ENCODE peak calls at places on chromosome 6, in five cellular contexts. J is T-helper 2 cell, G is anterior cingulate cortex, Z is heart left ventricle, K is left ventricle myocardium inferior. P is an unnamed sample.

GRCh38 chr6:328184-328670 is 35.9 kb downstream of the DUSP22 start:
- DNase-seq in J (no peak), G (no peak), Z (peak; percentile 69), K (no peak), P (no peak)

GRCh38 chr6:44001318-44001868 is 125.9 kb downstream of the MRPL14 start:
- DNase-seq in J (no peak), G (no peak), Z (no peak), K (no peak), P (no peak)

GRCh38 chr6:166419268-166419667 is 36.5 kb upstream of the MPC1 start:
- DNase-seq in J (peak; percentile 9), G (no peak), Z (no peak), K (no peak), P (peak; percentile 51)

GRCh38 chr6:69918766-69919165 is 52.4 kb downstream of the COL19A1 start:
- DNase-seq in J (no peak), G (no peak), Z (no peak), K (no peak), P (no peak)

GRCh38 chr6:29749668-29750067 is 26.4 kb downstream of the HLA-F start:
- DNase-seq in J (no peak), G (no peak), Z (no peak), K (no peak), P (no peak)

GRCh38 chr6:8057793-8058192 is 6.4 kb downstream of the BLOC1S5 start:
- DNase-seq in J (no peak), G (no peak), Z (no peak), K (no peak), P (no peak)

GRCh38 chr6:150666071-150666470 is 66.4 kb downstream of the PLEKHG1 start:
- DNase-seq in J (no peak), G (no peak), Z (peak; percentile 59), K (no peak), P (no peak)

GRCh38 chr6:16471222-16471784 is 232.9 kb downstream of the GMPR start:
- DNase-seq in J (no peak), G (no peak), Z (no peak), K (no peak), P (no peak)

GRCh38 chr6:4853782-4854511 is 77.7 kb downstream of the CDYL start:
- DNase-seq in J (no peak), G (no peak), Z (no peak), K (no peak), P (no peak)

GRCh38 chr6:105753184-105754097 is 332.7 kb upstream of the PRDM1 start:
- DNase-seq in J (no peak), G (peak; percentile 49), Z (no peak), K (no peak), P (no peak)

GRCh38 chr6:1536526-1537429 is 72.9 kb upstream of the FOXC1 start:
- DNase-seq in J (no peak), G (no peak), Z (no peak), K (no peak), P (no peak)

GRCh38 chr6:158389188-158389919 is 77.1 kb downstream of the TULP4 start:
- DNase-seq in J (no peak), G (no peak), Z (no peak), K (no peak), P (no peak)

GRCh38 chr6:42704251-42704936 is 18.0 kb downstream of the PRPH2 start:
- DNase-seq in J (no peak), G (no peak), Z (peak; percentile 81), K (no peak), P (no peak)

GRCh38 chr6:170394980-170395379 is 88.4 kb downstream of the FAM120B start:
- DNase-seq in J (no peak), G (no peak), Z (no peak), K (no peak), P (no peak)

GRCh38 chr6:145148392-145149175 is 586.7 kb downstream of the EPM2A start:
- DNase-seq in J (no peak), G (no peak), Z (peak; percentile 32), K (no peak), P (no peak)

GRCh38 chr6:10412948-10413849 is 1.7 kb downstream of the TFAP2A start:
- DNase-seq in J (no peak), G (no peak), Z (no peak), K (no peak), P (no peak)